ENCODE peak calls at places on chromosomes 6 and 20, in seven cellular contexts. I, E, U, L, A, O and Z are unnamed samples.
A peak's percentile ranks its signal among the peaks of the same experiment; 100 is the strongest.

GRCh38 chr6:57247603-57248002 is 25.5 kb upstream of the RAB23 start:
- DNase-seq in I (no peak), L (no peak), O (no peak), U (no peak), E (no peak), A (no peak), Z (no peak)

GRCh38 chr6:139112146-139112545 is 22.7 kb upstream of the HECA start:
- DNase-seq in O (no peak), U (no peak), E (no peak), I (no peak), A (no peak), L (no peak), Z (no peak)

GRCh38 chr20:428658-429200 is 20.6 kb downstream of the RBCK1 start:
- DNase-seq in U (no peak), O (no peak), A (no peak), I (no peak), L (peak; percentile 56), E (no peak), Z (no peak)

GRCh38 chr20:36543187-36544133 is 2.1 kb downstream of the MYL9 start:
- DNase-seq in I (no peak), O (no peak), U (no peak), E (no peak), A (no peak), L (no peak), Z (no peak)

GRCh38 chr20:47143658-47144057 is 212.8 kb downstream of the ZMYND8 start:
- DNase-seq in O (no peak), A (no peak), L (no peak), U (no peak), I (no peak), E (no peak), Z (no peak)

GRCh38 chr6:43402819-43403218 is 24.5 kb upstream of the ABCC10 start:
- DNase-seq in E (no peak), U (no peak), O (peak; percentile 13), I (no peak), L (no peak), A (no peak), Z (no peak)

GRCh38 chr20:44370639-44371218 is 15.2 kb downstream of the HNF4A start:
- DNase-seq in O (no peak), E (peak; percentile 69), A (no peak), U (no peak), L (no peak), I (no peak), Z (no peak)

GRCh38 chr6:77368660-77369313 is 94.5 kb downstream of the HTR1B start:
- DNase-seq in U (no peak), L (peak; percentile 61), O (peak; percentile 18), E (peak; percentile 26), A (no peak), I (peak; percentile 46), Z (no peak)

GRCh38 chr20:6698056-6698455 is 69.4 kb upstream of the BMP2 start:
- DNase-seq in I (peak; percentile 16), O (peak; percentile 7), A (no peak), E (peak; percentile 36), L (peak; percentile 21), U (no peak), Z (no peak)

GRCh38 chr6:156423829-156424228 is 353.3 kb upstream of the ARID1B start:
- DNase-seq in L (no peak), E (no peak), A (no peak), O (no peak), U (no peak), I (no peak), Z (no peak)

GRCh38 chr6:3455121-3455489 is 1.7 kb downstream of the SLC22A23 start:
- DNase-seq in L (no peak), A (no peak), U (no peak), I (no peak), E (peak; percentile 50), O (no peak), Z (no peak)

GRCh38 chr6:3455490-3456394 is 1.1 kb downstream of the SLC22A23 start:
- DNase-seq in E (peak; percentile 27), U (peak; percentile 54), A (no peak), I (peak; percentile 55), O (no peak), L (peak; percentile 44), Z (no peak)

GRCh38 chr6:3454206-3455016 is 2.4 kb downstream of the SLC22A23 start:
- DNase-seq in O (no peak), E (no peak), L (no peak), U (no peak), A (no peak), I (no peak), Z (no peak)

GRCh38 chr6:3451498-3451897 is 5.4 kb downstream of the SLC22A23 start:
- DNase-seq in I (no peak), E (no peak), O (no peak), A (no peak), U (peak; percentile 8), L (no peak), Z (no peak)

DNA sequence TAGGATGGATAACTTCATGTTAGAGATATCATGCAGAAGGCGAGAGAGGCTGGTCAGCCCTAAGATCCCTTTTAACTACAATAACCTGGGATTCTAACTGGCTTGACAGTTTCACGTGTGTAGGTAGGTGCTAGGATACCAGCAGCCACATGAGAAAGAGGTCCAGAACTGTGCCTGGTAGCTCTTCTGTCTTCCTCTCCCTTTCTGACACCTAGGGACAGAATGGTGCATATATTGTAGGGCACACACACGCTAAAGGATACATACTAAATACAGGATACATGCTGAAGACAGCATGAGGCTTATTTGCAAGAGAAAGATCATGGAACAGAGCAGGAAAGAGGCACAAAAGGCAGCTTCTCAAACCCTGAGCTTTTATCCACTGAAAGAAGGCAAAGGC is 3.4 kb downstream of the SLC22A23 start:
- DNase-seq in O (no peak), E (no peak), A (no peak), I (no peak), U (peak; percentile 0), L (no peak), Z (no peak)
- TF ChIP-seq CTCF in O (no peak), E (no peak), A (no peak), I (no peak), U (no peak), L (no peak), Z (no peak)

GRCh38 chr20:10671850-10672578 is 1.8 kb downstream of the JAG1 start:
- DNase-seq in U (no peak), L (peak; percentile 64), I (peak; percentile 50), O (no peak), E (peak; percentile 75), A (no peak), Z (no peak)
- TF ChIP-seq CTCF in U (no peak), L (no peak), I (no peak), O (no peak), E (no peak), A (no peak), Z (no peak)

GRCh38 chr6:109695468-109695867 is 4.4 kb downstream of the FIG4 start:
- DNase-seq in I (peak; percentile 15), L (no peak), O (no peak), A (no peak), E (no peak), U (no peak), Z (no peak)
- TF ChIP-seq CTCF in I (peak; percentile 35), L (no peak), O (peak; percentile 20), A (no peak), E (no peak), U (no peak), Z (no peak)

GRCh38 chr6:41451039-41451438 is 95.1 kb upstream of the FOXP4 start:
- DNase-seq in E (peak; percentile 55), O (no peak), L (peak; percentile 51), A (no peak), I (peak; percentile 54), U (no peak), Z (no peak)
- TF ChIP-seq CTCF in E (no peak), O (peak; percentile 33), L (no peak), A (no peak), I (peak; percentile 23), U (no peak), Z (no peak)

DNA sequence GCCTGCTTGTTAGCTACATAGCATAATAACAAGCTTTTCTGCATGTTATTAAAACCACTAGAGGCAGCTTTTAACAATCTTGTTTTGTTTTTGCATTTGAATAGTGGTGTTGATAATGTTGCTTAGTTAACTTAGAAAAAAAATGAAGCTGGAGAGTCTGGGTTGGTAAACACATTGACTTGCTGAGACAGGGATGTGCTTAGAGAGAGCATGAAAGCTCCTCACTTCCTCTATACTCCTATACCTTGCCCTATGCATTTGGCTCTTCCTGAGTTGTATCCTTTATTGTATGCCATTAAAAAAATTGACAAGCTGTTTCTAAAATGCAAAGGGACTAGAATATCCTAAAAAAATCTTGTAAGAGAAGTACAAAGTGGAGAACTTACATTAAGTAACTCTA is 13.6 kb downstream of the FAM83B start:
- DNase-seq in O (no peak), E (no peak), A (no peak), U (no peak), I (no peak), L (no peak), Z (no peak)
- TF ChIP-seq CTCF in O (no peak), E (no peak), A (no peak), U (no peak), I (no peak), L (no peak), Z (no peak)

GRCh38 chr20:49936153-49937022 is at the start of gene RNF114:
- DNase-seq in L (peak; percentile 88), A (peak; percentile 67), I (peak; percentile 97), E (peak; percentile 95), U (peak; percentile 81), O (peak; percentile 83), Z (peak; percentile 75)
- TF ChIP-seq CTCF in L (no peak), A (no peak), I (no peak), E (no peak), U (peak; percentile 46), O (no peak), Z (no peak)

GRCh38 chr6:16184129-16184528 is 54.3 kb upstream of the GMPR start:
- DNase-seq in I (peak; percentile 28), A (no peak), L (peak; percentile 36), O (peak; percentile 48), U (no peak), E (peak; percentile 69), Z (no peak)
- TF ChIP-seq CTCF in I (peak; percentile 35), A (peak; percentile 12), L (no peak), O (peak; percentile 30), U (no peak), E (peak; percentile 38), Z (no peak)

GRCh38 chr6:6803180-6803978 is 214.9 kb downstream of the LY86 start:
- DNase-seq in O (peak; percentile 97), A (no peak), I (no peak), U (no peak), L (no peak), E (peak; percentile 60), Z (no peak)
- TF ChIP-seq CTCF in O (no peak), A (no peak), I (no peak), U (no peak), L (no peak), E (no peak), Z (no peak)